ENCODE peak calls at places on chromosomes 1 and 21, in four cellular contexts. B, Z, C and S are unnamed samples.

GRCh38 chr1:225468270-225469020 is 40.6 kb upstream of the LBR start:
- DNase-seq in B (no peak), Z (no peak), C (no peak), S (no peak)

GRCh38 chr21:45726438-45726837 is 82.9 kb downstream of the PCBP3 start:
- DNase-seq in B (no peak), Z (no peak), C (no peak), S (no peak)

GRCh38 chr1:230303822-230304221 is 122.3 kb downstream of the PGBD5 start:
- DNase-seq in B (no peak), Z (no peak), C (no peak), S (no peak)

GRCh38 chr1:7005762-7006161 is 220.5 kb downstream of the CAMTA1 start:
- DNase-seq in B (no peak), Z (no peak), C (no peak), S (no peak)

GRCh38 chr1:36225298-36225899 is 1.2 kb downstream of the THRAP3 start:
- DNase-seq in B (no peak), Z (no peak), C (no peak), S (no peak)

GRCh38 chr21:34498623-34499022 is 13.4 kb downstream of the KCNE1 start:
- DNase-seq in B (no peak), Z (no peak), C (no peak), S (no peak)

GRCh38 chr1:35958558-35958957 is 27.7 kb downstream of the AGO3 start:
- DNase-seq in B (no peak), Z (no peak), C (no peak), S (no peak)

GRCh38 chr1:26538480-26539412 is 9.2 kb downstream of the RPS6KA1 start:
- DNase-seq in B (peak), Z (peak), C (peak), S (peak)

GRCh38 chr1:62280150-62280549 is 39.1 kb downstream of the KANK4 start:
- DNase-seq in B (no peak), Z (no peak), C (no peak), S (no peak)

GRCh38 chr21:34707876-34708325 is 39.1 kb downstream of the CLIC6 start:
- DNase-seq in B (no peak), Z (no peak), C (no peak), S (no peak)

GRCh38 chr1:112806090-112806642 is 91.0 kb upstream of the PPM1J start:
- DNase-seq in B (no peak), Z (no peak), C (no peak), S (no peak)

GRCh38 chr1:169102567-169102966 is 3.9 kb upstream of the ATP1B1 start:
- DNase-seq in B (peak), Z (peak), C (no peak), S (peak)

GRCh38 chr1:64183985-64184440 is 19.4 kb upstream of the UBE2U start:
- DNase-seq in B (no peak), Z (no peak), C (no peak), S (peak)

GRCh38 chr1:245598524-245599310 is 443.9 kb downstream of the KIF26B start:
- DNase-seq in B (no peak), Z (no peak), C (no peak), S (no peak)

GRCh38 chr1:41447995-41448770 is 36.3 kb downstream of the EDN2 start:
- DNase-seq in B (no peak), Z (no peak), C (no peak), S (peak)

GRCh38 chr21:34517491-34518245 is 5.7 kb upstream of the KCNE1 start:
- DNase-seq in B (no peak), Z (no peak), C (no peak), S (no peak)